ENCODE peak calls at places on chromosomes 2 and 18, in five cellular contexts. B is heart left ventricle, R is psoas muscle, D is pancreas, N is brain microvascular endothelial cell. E is an unnamed sample.

GRCh38 chr2:206031162-206031784 is 54.7 kb downstream of the INO80D start:
- DNase-seq in B (no peak), R (no peak), D (no peak), N (no peak), E (no peak)

GRCh38 chr18:10265560-10266235 is 188.7 kb upstream of the APCDD1 start:
- DNase-seq in B (no peak), R (no peak), D (no peak), N (peak), E (no peak)

GRCh38 chr2:46239175-46239846 is 57.9 kb upstream of the EPAS1 start:
- DNase-seq in B (no peak), R (no peak), D (no peak), N (no peak), E (no peak)

GRCh38 chr2:40200516-40200915 is 251.4 kb downstream of the SLC8A1 start:
- DNase-seq in B (no peak), R (no peak), D (no peak), N (no peak), E (no peak)

GRCh38 chr2:126979604-126980003 is 80.9 kb downstream of the TEX51 start:
- DNase-seq in B (no peak), R (no peak), D (no peak), N (no peak), E (no peak)

GRCh38 chr18:3256693-3257626 is 5.0 kb upstream of the MYL12B start:
- DNase-seq in B (no peak), R (no peak), D (no peak), N (peak), E (no peak)

GRCh38 chr2:178295115-178295514 is 100.8 kb downstream of the OSBPL6 start:
- DNase-seq in B (no peak), R (no peak), D (no peak), N (no peak), E (no peak)

GRCh38 chr2:154187948-154188347 is 316.2 kb downstream of the GALNT13 start:
- DNase-seq in B (no peak), R (no peak), D (no peak), N (no peak), E (no peak)

GRCh38 chr2:26355038-26355995 is 8.7 kb upstream of the ADGRF3 start:
- DNase-seq in B (no peak), R (no peak), D (no peak), N (peak), E (no peak)

GRCh38 chr18:65235966-65236634 is 514.7 kb upstream of the CDH7 start:
- DNase-seq in B (no peak), R (no peak), D (peak), N (no peak), E (peak)

GRCh38 chr2:227324671-227325055 is 388 bp upstream of the MFF start:
- DNase-seq in B (no peak), R (no peak), D (no peak), N (no peak), E (no peak)

GRCh38 chr18:44887227-44887631 is 206.5 kb downstream of the SETBP1 start:
- DNase-seq in B (peak), R (no peak), D (peak), N (peak), E (no peak)

GRCh38 chr2:191571163-191571769 is 106.7 kb upstream of the NABP1 start:
- DNase-seq in B (no peak), R (no peak), D (no peak), N (peak), E (no peak)

GRCh38 chr2:69422198-69422597 is 15.0 kb downstream of the NFU1 start:
- DNase-seq in B (no peak), R (no peak), D (no peak), N (no peak), E (no peak)

GRCh38 chr2:236977999-236978398 is 107.7 kb upstream of the COPS8 start:
- DNase-seq in B (no peak), R (no peak), D (no peak), N (no peak), E (no peak)

GRCh38 chr2:3127710-3128109 is 249.9 kb downstream of the EIPR1 start:
- DNase-seq in B (no peak), R (no peak), D (no peak), N (no peak), E (no peak)

GRCh38 chr2:202541137-202541536 is 93.6 kb upstream of the FAM117B start:
- DNase-seq in B (no peak), R (no peak), D (no peak), N (no peak), E (no peak)

GRCh38 chr2:197307236-197307932 is 3.2 kb downstream of the ANKRD44 start:
- DNase-seq in B (no peak), R (no peak), D (no peak), N (no peak), E (no peak)

GRCh38 chr2:56009758-56010534 is 86.4 kb upstream of the EFEMP1 start:
- DNase-seq in B (no peak), R (no peak), D (no peak), N (peak), E (no peak)

GRCh38 chr2:46376586-46377286 is 79.5 kb downstream of the EPAS1 start:
- DNase-seq in B (no peak), R (no peak), D (no peak), N (no peak), E (peak)

GRCh38 chr18:61606759-61607158 is 273.5 kb downstream of the CDH20 start:
- DNase-seq in B (peak), R (peak), D (peak), N (peak), E (peak)

GRCh38 chr2:176827269-176827668 is 385.3 kb upstream of the HNRNPA3 start:
- DNase-seq in B (no peak), R (no peak), D (no peak), N (no peak), E (no peak)

GRCh38 chr2:134491796-134492441 is 226.9 kb downstream of the TMEM163 start:
- DNase-seq in B (no peak), R (no peak), D (no peak), N (no peak), E (no peak)

GRCh38 chr2:133609664-133610063 is 41.4 kb upstream of the NCKAP5 start:
- DNase-seq in B (no peak), R (no peak), D (no peak), N (no peak), E (no peak)

GRCh38 chr2:226247289-226248275 is 552.0 kb downstream of the IRS1 start:
- DNase-seq in B (no peak), R (no peak), D (no peak), N (no peak), E (no peak)

GRCh38 chr2:11877764-11878163 is 131.3 kb downstream of the LPIN1 start:
- DNase-seq in B (no peak), R (no peak), D (no peak), N (no peak), E (no peak)
- H3K27ac ChIP-seq in B (no peak), R (no peak), D (no peak), N (no peak), E (no peak)

DNA sequence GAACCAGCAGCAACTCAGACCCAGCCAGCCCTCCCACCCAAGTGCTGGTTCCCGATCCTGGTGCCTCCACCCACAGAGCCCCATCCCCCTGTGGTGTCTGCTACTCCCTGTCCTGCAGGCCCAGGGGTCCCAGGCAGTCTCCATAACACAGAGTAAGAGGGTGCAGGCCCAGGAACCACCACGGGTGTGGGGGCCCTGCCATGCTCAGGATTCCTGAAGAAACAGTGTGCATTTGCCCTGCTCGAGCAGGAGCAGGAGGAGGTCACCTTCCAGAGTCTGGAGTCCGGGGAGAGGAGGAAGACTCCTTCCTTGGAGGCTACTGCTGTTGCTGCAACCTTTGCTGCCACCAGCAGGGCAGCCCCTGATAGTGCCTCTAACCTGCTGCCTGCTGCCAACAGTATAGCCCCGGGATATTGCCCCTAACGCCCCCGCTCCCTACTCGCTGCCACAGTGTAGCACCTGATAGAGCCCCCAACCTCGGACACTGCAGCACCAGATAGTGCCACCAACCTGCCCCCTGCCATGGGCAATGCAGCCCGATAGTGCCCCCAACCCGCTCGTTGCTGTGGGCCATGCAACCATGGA is 46.8 kb upstream of the ANKRD62 start:
- DNase-seq in B (no peak), R (no peak), D (no peak), N (no peak), E (no peak)
- TF ChIP-seq CTCF in B (no peak), R (no peak), D (no peak), N (peak), E (no peak)

GRCh38 chr2:74871414-74871813 is 37.5 kb downstream of the HK2 start:
- DNase-seq in B (no peak), R (no peak), D (no peak), N (no peak), E (no peak)

GRCh38 chr2:74864728-74865722 is 31.1 kb downstream of the HK2 start:
- DNase-seq in B (no peak), R (peak), D (no peak), N (peak), E (no peak)

GRCh38 chr2:74865770-74866674 is 32.1 kb downstream of the HK2 start:
- DNase-seq in B (no peak), R (no peak), D (no peak), N (no peak), E (no peak)

GRCh38 chr2:74869522-74869921 is 35.6 kb downstream of the HK2 start:
- DNase-seq in B (no peak), R (no peak), D (no peak), N (no peak), E (no peak)

GRCh38 chr2:74867841-74868658 is 34.1 kb downstream of the HK2 start:
- DNase-seq in B (no peak), R (no peak), D (no peak), N (peak), E (no peak)
- H3K4me3 ChIP-seq in B (no peak), R (no peak), D (no peak), N (no peak), E (no peak)

GRCh38 chr2:105873281-105873680 is 128.6 kb downstream of the NCK2 start:
- DNase-seq in B (no peak), R (no peak), D (no peak), N (no peak), E (no peak)
- H3K27ac ChIP-seq in B (no peak), R (peak), D (no peak), N (peak), E (no peak)